ENCODE peak calls at places on chromosomes 1 and 21, in six cellular contexts. C is neural progenitor cell; I is A549; X is ovary; L is heart right ventricle; S is CD8-positive, alpha-beta T cell. Y is an unnamed sample. For H3K4me1, the result is how much of the 10 kb centered on the place peaks cover.

GRCh38 chr1:94872771-94873495 is 52.8 kb downstream of the SLC44A3 start:
- DNase-seq in C (no peak), I (no peak), X (no peak), L (no peak), S (no peak), Y (no peak)

GRCh38 chr1:37147397-37147831 is 113.1 kb upstream of the GRIK3 start:
- DNase-seq in C (no peak), I (no peak), X (no peak), L (no peak), S (no peak), Y (no peak)

GRCh38 chr21:38979271-38980196 is 173.8 kb downstream of the ETS2 start:
- DNase-seq in C (peak), I (no peak), X (no peak), L (no peak), S (no peak), Y (no peak)

GRCh38 chr1:46400398-46400797 is 6.3 kb downstream of the FAAH start:
- DNase-seq in C (no peak), I (no peak), X (no peak), L (no peak), S (no peak), Y (no peak)

GRCh38 chr1:201450721-201451291 is 18.2 kb downstream of the PHLDA3 start:
- DNase-seq in C (peak), I (no peak), X (peak), L (peak), S (no peak), Y (peak)

GRCh38 chr1:245099401-245099800 is 55.4 kb upstream of the KIF26B start:
- DNase-seq in C (peak), I (no peak), X (no peak), L (no peak), S (no peak), Y (no peak)

GRCh38 chr21:45913886-45914285 is 67.7 kb upstream of the COL6A1 start:
- DNase-seq in C (no peak), I (no peak), X (no peak), L (no peak), S (no peak), Y (no peak)

GRCh38 chr1:153606194-153606593 is 6.7 kb downstream of the S100A16 start:
- DNase-seq in C (no peak), I (no peak), X (no peak), L (no peak), S (no peak), Y (no peak)

GRCh38 chr1:164772635-164773034 is 213.7 kb downstream of the PBX1 start:
- DNase-seq in C (no peak), I (peak), X (no peak), L (peak), S (no peak), Y (peak)

GRCh38 chr1:7940034-7940433 is 605 bp downstream of the TNFRSF9 start:
- DNase-seq in C (no peak), I (no peak), X (no peak), L (no peak), S (no peak), Y (no peak)

GRCh38 chr21:43975469-43976098 is 36.5 kb upstream of the TRAPPC10 start:
- DNase-seq in C (peak), I (peak), X (peak), L (peak), S (peak), Y (peak)

GRCh38 chr1:228060458-228061190 is 21.9 kb upstream of the ARF1 start:
- DNase-seq in C (peak), I (peak), X (peak), L (no peak), S (no peak), Y (no peak)

GRCh38 chr21:45549670-45550463 is 7.6 kb upstream of the SLC19A1 start:
- DNase-seq in C (no peak), I (no peak), X (peak), L (no peak), S (no peak), Y (no peak)

GRCh38 chr1:222390181-222390580 is 157.7 kb downstream of the HHIPL2 start:
- DNase-seq in C (no peak), I (no peak), X (no peak), L (no peak), S (no peak), Y (no peak)

GRCh38 chr1:223794040-223794880 is 51.5 kb downstream of the TP53BP2 start:
- DNase-seq in C (no peak), I (no peak), X (no peak), L (no peak), S (no peak), Y (no peak)

GRCh38 chr1:89523597-89524368 is 846 bp upstream of the LRRC8B start:
- DNase-seq in C (peak), I (peak), X (no peak), L (no peak), S (no peak), Y (peak)

GRCh38 chr1:118479351-118479750 is 294.3 kb upstream of the SPAG17 start:
- DNase-seq in C (no peak), I (no peak), X (no peak), L (no peak), S (no peak), Y (no peak)

GRCh38 chr21:30831194-30831765 is 1.7 kb upstream of the KRTAP7-1 start:
- DNase-seq in C (peak), I (peak), X (no peak), L (no peak), S (peak), Y (no peak)

GRCh38 chr1:73911849-73912248 is 286.1 kb downstream of the LRRIQ3 start:
- DNase-seq in C (no peak), I (no peak), X (no peak), L (no peak), S (no peak), Y (no peak)

GRCh38 chr1:240405751-240406150 is 206.2 kb downstream of the GREM2 start:
- DNase-seq in C (no peak), I (no peak), X (no peak), L (no peak), S (no peak), Y (no peak)

GRCh38 chr1:177448652-177449351 is 278.0 kb downstream of the BRINP2 start:
- DNase-seq in C (no peak), I (no peak), X (no peak), L (no peak), S (no peak), Y (no peak)

GRCh38 chr1:228978486-228979324 is 243.4 kb downstream of the RHOU start:
- DNase-seq in C (no peak), I (no peak), X (peak), L (no peak), S (no peak), Y (peak)

GRCh38 chr1:55481634-55482033 is 266.5 kb upstream of the USP24 start:
- DNase-seq in C (no peak), I (no peak), X (no peak), L (no peak), S (no peak), Y (no peak)

GRCh38 chr1:221093903-221094865 is 214.9 kb downstream of the HLX start:
- DNase-seq in C (peak), I (no peak), X (no peak), L (no peak), S (no peak), Y (no peak)

GRCh38 chr21:33642896-33643657 is 776 bp downstream of the ITSN1 start:
- DNase-seq in C (peak), I (peak), X (peak), L (peak), S (peak), Y (peak)

GRCh38 chr1:208604295-208604694 is 360.1 kb upstream of the PLXNA2 start:
- DNase-seq in C (no peak), I (no peak), X (no peak), L (no peak), S (no peak), Y (no peak)

GRCh38 chr1:172154571-172154970 is 265.9 kb upstream of the C1orf105 start:
- DNase-seq in C (no peak), I (peak), X (no peak), L (no peak), S (no peak), Y (no peak)

GRCh38 chr1:201267481-201268229 is 15.7 kb upstream of the PKP1 start:
- DNase-seq in C (no peak), I (peak), X (no peak), L (no peak), S (no peak), Y (no peak)

GRCh38 chr1:13809461-13810159 is 109.6 kb downstream of the PRDM2 start:
- DNase-seq in C (no peak), I (no peak), X (no peak), L (no peak), S (no peak), Y (no peak)

GRCh38 chr1:26191739-26192138 is 1.3 kb downstream of the CATSPER4 start:
- DNase-seq in C (no peak), I (no peak), X (no peak), L (no peak), S (no peak), Y (no peak)

GRCh38 chr1:91015794-91016550 is 5.9 kb downstream of the ZNF644 start:
- DNase-seq in C (no peak), I (peak), X (no peak), L (no peak), S (no peak), Y (no peak)

GRCh38 chr1:77756052-77756754 is 3.4 kb downstream of the USP33 start:
- DNase-seq in C (no peak), I (no peak), X (no peak), L (no peak), S (no peak), Y (no peak)

GRCh38 chr21:34630536-34631143 is 15.7 kb upstream of the RCAN1 start:
- DNase-seq in C (peak), I (peak), X (no peak), L (no peak), S (peak), Y (no peak)

GRCh38 chr1:115138973-115139372 is 49.7 kb upstream of the TSPAN2 start:
- DNase-seq in C (peak), I (peak), X (peak), L (peak), S (peak), Y (peak)

GRCh38 chr1:66999640-67000400 is 54.1 kb downstream of the SLC35D1 start:
- DNase-seq in C (no peak), I (no peak), X (no peak), L (no peak), S (no peak), Y (no peak)

GRCh38 chr1:113784104-113784779 is 25.0 kb upstream of the PHTF1 start:
- DNase-seq in C (no peak), I (no peak), X (no peak), L (no peak), S (no peak), Y (no peak)

GRCh38 chr1:247286134-247286670 is 30.3 kb downstream of the VN1R5 start:
- DNase-seq in C (no peak), I (no peak), X (no peak), L (no peak), S (no peak), Y (no peak)

GRCh38 chr1:231442735-231443134 is 20.6 kb upstream of the EGLN1 start:
- DNase-seq in C (no peak), I (peak), X (no peak), L (no peak), S (no peak), Y (no peak)

GRCh38 chr1:39727932-39728317 is 10.8 kb upstream of the PPIE start:
- DNase-seq in C (no peak), I (no peak), X (no peak), L (no peak), S (no peak), Y (no peak)

GRCh38 chr1:116557323-116557878 is 13.4 kb downstream of the CD58 start:
- DNase-seq in C (no peak), I (no peak), X (no peak), L (no peak), S (no peak), Y (no peak)

GRCh38 chr1:116558140-116558549 is 12.7 kb downstream of the CD58 start:
- DNase-seq in C (no peak), I (no peak), X (no peak), L (no peak), S (no peak), Y (no peak)

GRCh38 chr1:116553386-116554115 is 17.3 kb downstream of the CD58 start:
- DNase-seq in C (no peak), I (no peak), X (no peak), L (no peak), S (no peak), Y (no peak)

GRCh38 chr1:116556289-116557006 is 14.4 kb downstream of the CD58 start:
- DNase-seq in C (no peak), I (peak), X (no peak), L (peak), S (peak), Y (peak)

DNA sequence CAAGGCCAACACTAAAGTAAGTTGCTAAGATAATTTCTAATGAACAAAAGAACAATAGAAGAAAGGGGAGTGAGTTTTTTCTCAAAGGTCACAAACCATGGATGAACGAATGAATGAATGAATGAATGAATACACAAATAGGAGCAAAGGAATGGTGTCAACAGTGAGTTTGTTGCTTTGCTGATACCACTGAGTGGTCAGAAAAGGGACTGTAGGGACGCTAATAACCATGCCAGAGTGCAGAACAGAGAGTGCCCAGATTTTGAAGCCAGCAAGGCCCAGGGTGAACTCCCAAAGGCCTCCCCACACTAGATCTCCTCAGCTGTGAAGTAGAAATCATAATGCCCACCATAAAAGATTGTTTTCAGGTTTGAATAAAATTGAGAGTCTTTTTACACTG is 15.9 kb downstream of the CD58 start:
- DNase-seq in C (no peak), I (no peak), X (no peak), L (no peak), S (no peak), Y (no peak)
- H3K4me1 ChIP-seq in C (under half), I (under half), X (under half), L (half or more), S (under half), Y (under half)

GRCh38 chr1:30380625-30380984 is 342.8 kb downstream of the MATN1 start:
- DNase-seq in C (no peak), I (no peak), X (no peak), L (no peak), S (no peak), Y (no peak)
- H3K4me1 ChIP-seq in C (under half), I (under half), X (under half), L (under half), S (under half), Y (under half)

GRCh38 chr1:186768906-186769305 is 59.8 kb upstream of the PLA2G4A start:
- DNase-seq in C (no peak), I (no peak), X (no peak), L (no peak), S (no peak), Y (no peak)
- H3K4me1 ChIP-seq in C (under half), I (under half), X (under half), L (under half), S (under half), Y (under half)

GRCh38 chr1:28233264-28233606 is 406 bp upstream of the DNAJC8 start:
- DNase-seq in C (no peak), I (no peak), X (no peak), L (no peak), S (no peak), Y (peak)

GRCh38 chr1:28240024-28240423 is 4.1 kb downstream of the ATP5IF1 start:
- DNase-seq in C (no peak), I (no peak), X (no peak), L (no peak), S (no peak), Y (no peak)

GRCh38 chr1:28235746-28236655 is at the start of gene ATP5IF1:
- DNase-seq in C (peak), I (peak), X (peak), L (peak), S (peak), Y (peak)

GRCh38 chr1:28239004-28239403 is 3.1 kb downstream of the ATP5IF1 start:
- DNase-seq in C (no peak), I (no peak), X (no peak), L (no peak), S (no peak), Y (no peak)

GRCh38 chr1:28236656-28237331 is 870 bp downstream of the ATP5IF1 start:
- DNase-seq in C (peak), I (no peak), X (no peak), L (no peak), S (peak), Y (no peak)
- H3K4me1 ChIP-seq in C (under half), I (under half), X (under half), L (under half), S (under half), Y (under half)

DNA sequence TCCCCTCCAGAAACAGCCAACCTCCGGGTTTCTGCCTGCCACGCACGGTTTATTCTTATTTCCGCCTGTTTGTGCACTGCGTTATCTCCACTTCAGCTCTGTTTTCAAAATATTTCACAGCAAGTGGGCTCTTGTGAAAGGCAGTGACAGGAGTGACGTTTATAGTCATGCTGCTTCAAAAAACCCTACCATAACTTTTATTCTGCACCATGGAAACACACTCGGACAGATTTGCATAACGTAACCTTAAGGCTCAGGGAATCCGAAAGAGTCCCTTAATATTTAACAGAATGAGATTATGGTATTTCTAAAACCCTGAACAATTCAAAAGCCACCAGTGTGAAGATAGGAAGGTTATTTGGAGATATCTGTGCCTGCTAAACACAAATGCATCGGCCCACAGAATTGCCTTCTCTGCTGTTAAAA is 782 bp upstream of the SDE2 start:
- DNase-seq in C (no peak), I (no peak), X (no peak), L (no peak), S (no peak), Y (no peak)
- H3K4me1 ChIP-seq in C (under half), I (under half), X (under half), L (half or more), S (half or more), Y (under half)

GRCh38 chr1:44673675-44674112 is 587 bp downstream of the TMEM53 start:
- DNase-seq in C (no peak), I (no peak), X (no peak), L (no peak), S (no peak), Y (no peak)
- H3K4me1 ChIP-seq in C (under half), I (under half), X (under half), L (half or more), S (under half), Y (under half)

GRCh38 chr1:203152158-203153034 is 23.2 kb downstream of the MYBPH start:
- DNase-seq in C (peak), I (no peak), X (no peak), L (no peak), S (no peak), Y (no peak)

GRCh38 chr1:203151362-203152157 is 24.0 kb downstream of the ADORA1 start:
- DNase-seq in C (no peak), I (no peak), X (no peak), L (no peak), S (no peak), Y (no peak)

GRCh38 chr1:203153051-203153988 is 22.3 kb downstream of the MYBPH start:
- DNase-seq in C (peak), I (no peak), X (no peak), L (no peak), S (no peak), Y (no peak)

GRCh38 chr1:203156280-203156679 is 19.3 kb downstream of the MYBPH start:
- DNase-seq in C (no peak), I (no peak), X (no peak), L (no peak), S (no peak), Y (no peak)

GRCh38 chr1:203153989-203154821 is 21.4 kb downstream of the MYBPH start:
- DNase-seq in C (no peak), I (no peak), X (no peak), L (no peak), S (no peak), Y (no peak)
- H3K4me1 ChIP-seq in C (half or more), I (under half), X (under half), L (under half), S (under half), Y (under half)

Y was measured in right cardiac atrium.